ENCODE peak calls at places on chromosomes 2 and 18, in four cellular contexts. One of them, this sample, is unnamed.

GRCh38 chr2:219638948-219639341 is 11.5 kb downstream of the SLC4A3 start:
- DNase-seq in stomach: no peak
- DNase-seq in uterus: no peak
- DNase-seq in kidney: no peak
- DNase-seq in this sample: peak; percentile 63

GRCh38 chr18:37160038-37160745 is 331.3 kb downstream of the KIAA1328 start:
- DNase-seq in stomach: no peak
- DNase-seq in kidney: no peak
- DNase-seq in uterus: no peak
- DNase-seq in this sample: no peak

GRCh38 chr18:62605685-62606084 is 82.9 kb downstream of the ZCCHC2 start:
- DNase-seq in kidney: peak; percentile 43
- DNase-seq in stomach: no peak
- DNase-seq in uterus: no peak
- DNase-seq in this sample: no peak

GRCh38 chr18:58310517-58310916 is 266.5 kb downstream of the NEDD4L start:
- DNase-seq in kidney: peak; percentile 77
- DNase-seq in uterus: no peak
- DNase-seq in stomach: peak; percentile 78
- DNase-seq in this sample: no peak

GRCh38 chr2:234147335-234147861 is 96.9 kb downstream of the SPP2 start:
- DNase-seq in uterus: no peak
- DNase-seq in stomach: no peak
- DNase-seq in kidney: no peak
- DNase-seq in this sample: peak; percentile 97

GRCh38 chr18:10687161-10687925 is 161.5 kb downstream of the NAPG start:
- DNase-seq in stomach: no peak
- DNase-seq in kidney: no peak
- DNase-seq in uterus: no peak
- DNase-seq in this sample: no peak

GRCh38 chr18:34880882-34881852 is 160.0 kb upstream of the MAPRE2 start:
- DNase-seq in stomach: no peak
- DNase-seq in kidney: no peak
- DNase-seq in uterus: no peak
- DNase-seq in this sample: no peak

GRCh38 chr18:67672719-67673118 is 156.2 kb upstream of the DSEL start:
- DNase-seq in uterus: no peak
- DNase-seq in kidney: no peak
- DNase-seq in stomach: no peak
- DNase-seq in this sample: no peak

GRCh38 chr2:3628241-3628679 is 29.7 kb upstream of the ALLC start:
- DNase-seq in kidney: peak; percentile 58
- DNase-seq in stomach: peak; percentile 16
- DNase-seq in uterus: peak; percentile 5
- DNase-seq in this sample: no peak

GRCh38 chr2:221423212-221423804 is 148.8 kb downstream of the EPHA4 start:
- DNase-seq in kidney: no peak
- DNase-seq in uterus: no peak
- DNase-seq in stomach: no peak
- DNase-seq in this sample: no peak

GRCh38 chr18:51897884-51898283 is 442.1 kb upstream of the DCC start:
- DNase-seq in stomach: no peak
- DNase-seq in uterus: no peak
- DNase-seq in kidney: no peak
- DNase-seq in this sample: no peak

GRCh38 chr2:99471635-99472326 is 18.0 kb downstream of the REV1 start:
- DNase-seq in stomach: no peak
- DNase-seq in kidney: no peak
- DNase-seq in uterus: no peak
- DNase-seq in this sample: no peak

GRCh38 chr2:215436705-215437570 is 1.1 kb upstream of the FN1 start:
- DNase-seq in uterus: no peak
- DNase-seq in kidney: no peak
- DNase-seq in stomach: peak; percentile 32
- DNase-seq in this sample: no peak

GRCh38 chr18:22378672-22379282 is 38.9 kb downstream of the CTAGE1 start:
- DNase-seq in kidney: no peak
- DNase-seq in uterus: no peak
- DNase-seq in stomach: peak; percentile 60
- DNase-seq in this sample: peak; percentile 16

GRCh38 chr2:173264603-173265366 is 89.9 kb upstream of the CDCA7 start:
- DNase-seq in uterus: no peak
- DNase-seq in kidney: no peak
- DNase-seq in stomach: no peak
- DNase-seq in this sample: peak; percentile 68

GRCh38 chr2:100240386-100240785 is 81.9 kb downstream of the LONRF2 start:
- DNase-seq in stomach: no peak
- DNase-seq in kidney: no peak
- DNase-seq in uterus: no peak
- DNase-seq in this sample: no peak

GRCh38 chr2:47629501-47630460 is 153.2 kb upstream of the MSH6 start:
- DNase-seq in kidney: no peak
- DNase-seq in uterus: no peak
- DNase-seq in stomach: no peak
- DNase-seq in this sample: no peak

GRCh38 chr2:36411962-36412444 is 56.4 kb downstream of the CRIM1 start:
- DNase-seq in kidney: no peak
- DNase-seq in stomach: no peak
- DNase-seq in uterus: no peak
- DNase-seq in this sample: no peak

GRCh38 chr2:108938069-108938710 is 50.8 kb downstream of the EDAR start:
- DNase-seq in stomach: no peak
- DNase-seq in kidney: no peak
- DNase-seq in uterus: no peak
- DNase-seq in this sample: no peak

GRCh38 chr2:138572318-138572717 is 70.7 kb downstream of the SPOPL start:
- DNase-seq in stomach: no peak
- DNase-seq in uterus: no peak
- DNase-seq in kidney: no peak
- DNase-seq in this sample: no peak

GRCh38 chr2:33153008-33153407 is 206.3 kb downstream of the LTBP1 start:
- DNase-seq in kidney: no peak
- DNase-seq in stomach: no peak
- DNase-seq in uterus: no peak
- DNase-seq in this sample: no peak

GRCh38 chr2:98473995-98474780 is 29.5 kb downstream of the INPP4A start:
- DNase-seq in uterus: no peak
- DNase-seq in stomach: peak; percentile 24
- DNase-seq in kidney: no peak
- DNase-seq in this sample: no peak

GRCh38 chr18:37962316-37962966 is 396.8 kb upstream of the CELF4 start:
- DNase-seq in uterus: no peak
- DNase-seq in kidney: no peak
- DNase-seq in stomach: no peak
- DNase-seq in this sample: no peak

GRCh38 chr2:12064153-12064552 is 317.7 kb downstream of the LPIN1 start:
- DNase-seq in uterus: no peak
- DNase-seq in kidney: no peak
- DNase-seq in stomach: no peak
- DNase-seq in this sample: no peak

DNA sequence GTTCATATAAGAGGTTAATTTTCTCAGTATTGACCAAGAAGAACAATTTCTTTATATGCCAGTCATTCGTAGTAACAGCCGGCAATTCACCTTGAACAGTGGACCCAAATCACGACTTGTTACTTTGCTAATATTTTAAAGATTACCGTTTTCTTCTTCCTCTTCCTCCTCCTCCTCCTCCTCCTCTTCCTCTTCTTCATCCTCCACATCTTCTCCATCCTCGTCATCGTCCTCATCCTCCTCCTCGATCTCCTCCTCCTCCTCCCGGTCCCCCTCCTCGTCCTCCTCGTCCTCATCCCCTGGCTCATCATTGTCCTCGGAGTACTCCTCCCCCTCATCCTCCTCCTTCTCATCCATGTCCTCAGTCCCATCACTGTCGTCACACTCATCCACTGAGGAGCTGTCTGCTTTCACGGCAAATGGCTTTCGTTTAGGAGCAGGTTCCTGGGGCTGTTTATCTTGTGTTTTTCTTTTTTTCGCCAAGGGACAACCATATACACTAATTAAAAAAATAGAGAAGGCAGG is 198.6 kb upstream of the PXDN start:
- DNase-seq in stomach: no peak
- DNase-seq in kidney: no peak
- DNase-seq in uterus: no peak
- DNase-seq in this sample: no peak
- H3K4me3 ChIP-seq in stomach: no peak overlapping the region
- H3K4me3 ChIP-seq in kidney: no peak overlapping the region
- H3K4me3 ChIP-seq in uterus: no peak overlapping the region
- H3K4me3 ChIP-seq in this sample: no peak overlapping the region

GRCh38 chr2:69817739-69818494 is 11.5 kb upstream of the GMCL1 start:
- DNase-seq in stomach: no peak
- DNase-seq in uterus: no peak
- DNase-seq in kidney: no peak
- DNase-seq in this sample: no peak
- H3K4me3 ChIP-seq in stomach: no peak overlapping the region
- H3K4me3 ChIP-seq in uterus: no peak overlapping the region
- H3K4me3 ChIP-seq in kidney: no peak overlapping the region
- H3K4me3 ChIP-seq in this sample: no peak overlapping the region

DNA sequence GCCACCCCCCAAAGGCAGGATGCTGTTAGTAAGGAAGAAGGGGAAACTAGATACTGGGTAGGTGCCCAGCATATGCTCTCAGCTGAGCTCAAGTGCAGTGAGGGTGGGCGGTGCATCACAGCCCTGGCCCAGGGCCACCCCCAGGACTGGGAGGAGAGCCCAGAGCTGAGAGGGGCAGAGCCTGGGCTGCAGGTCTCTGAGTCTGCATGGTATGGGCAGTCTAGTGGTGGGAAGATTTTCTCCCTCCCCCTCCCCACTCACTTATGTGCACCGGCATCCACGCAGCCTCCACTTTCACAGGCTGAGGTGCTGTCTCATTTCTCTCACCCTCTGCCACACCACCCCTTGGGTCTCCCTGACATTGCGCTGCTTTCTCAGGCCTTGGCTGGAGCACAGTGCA is 48.5 kb upstream of the CAB39 start:
- DNase-seq in uterus: no peak
- DNase-seq in kidney: no peak
- DNase-seq in stomach: no peak
- DNase-seq in this sample: no peak
- H3K4me3 ChIP-seq in uterus: no peak overlapping the region
- H3K4me3 ChIP-seq in kidney: no peak overlapping the region
- H3K4me3 ChIP-seq in stomach: no peak overlapping the region
- H3K4me3 ChIP-seq in this sample: no peak overlapping the region

GRCh38 chr18:2970344-2970743 is 42.6 kb downstream of the LPIN2 start:
- DNase-seq in uterus: no peak
- DNase-seq in kidney: no peak
- DNase-seq in stomach: no peak
- DNase-seq in this sample: no peak
- H3K4me3 ChIP-seq in uterus: no peak overlapping the region
- H3K4me3 ChIP-seq in kidney: no peak overlapping the region
- H3K4me3 ChIP-seq in stomach: no peak overlapping the region
- H3K4me3 ChIP-seq in this sample: no peak overlapping the region

This sample was measured in Jurkat, Clone E6-1.